ENCODE peak calls at places on chromosome X, in six cellular contexts. A is GM04503, B is midbrain, D is NCI-H2081, J is M059J, M is cardiac septum. Y is an unnamed sample.

GRCh38 chrX:16585486-16586370 is 64.2 kb upstream of the S100G start:
- DNase-seq in A (no peak), B (no peak), D (no peak), J (peak; percentile 32), M (no peak), Y (no peak)

GRCh38 chrX:110944793-110945466 is 149.3 kb upstream of the CHRDL1 start:
- DNase-seq in A (no peak), B (no peak), D (peak; percentile 44), J (no peak), M (no peak), Y (no peak)

GRCh38 chrX:102067966-102068723 is 57.3 kb upstream of the TCEAL2 start:
- DNase-seq in A (no peak), B (peak; percentile 30), D (peak; percentile 10), J (peak; percentile 16), M (no peak), Y (no peak)

GRCh38 chrX:15207994-15208393 is 61.9 kb downstream of the ASB9 start:
- DNase-seq in A (no peak), B (no peak), D (no peak), J (no peak), M (no peak), Y (no peak)

GRCh38 chrX:118973389-118974087 is 880 bp upstream of the LONRF3 start:
- DNase-seq in A (no peak), B (no peak), D (no peak), J (peak; percentile 34), M (peak; percentile 75), Y (no peak)

GRCh38 chrX:103063191-103063845 is 653 bp downstream of the BEX1 start:
- DNase-seq in A (no peak), B (peak; percentile 17), D (peak; percentile 68), J (peak; percentile 64), M (no peak), Y (peak; percentile 8)

GRCh38 chrX:24838624-24839023 is 144.9 kb downstream of the POLA1 start:
- DNase-seq in A (no peak), B (peak; percentile 58), D (peak; percentile 27), J (peak; percentile 42), M (no peak), Y (no peak)

GRCh38 chrX:11111947-11112346 is 815 bp downstream of the HCCS start:
- DNase-seq in A (no peak), B (no peak), D (no peak), J (no peak), M (no peak), Y (no peak)

GRCh38 chrX:29841750-29842149 is 373.6 kb upstream of the MAGEB2 start:
- DNase-seq in A (peak; percentile 18), B (no peak), D (no peak), J (peak; percentile 55), M (no peak), Y (no peak)

GRCh38 chrX:122087353-122087752 is 1039.9 kb downstream of the GLUD2 start:
- DNase-seq in A (no peak), B (no peak), D (no peak), J (no peak), M (no peak), Y (no peak)

GRCh38 chrX:19595036-19595435 is 79.7 kb upstream of the MAP3K15 start:
- DNase-seq in A (no peak), B (no peak), D (no peak), J (no peak), M (no peak), Y (no peak)

GRCh38 chrX:47091149-47091775 is 13.0 kb downstream of the RGN start:
- DNase-seq in A (no peak), B (peak; percentile 29), D (no peak), J (peak; percentile 52), M (no peak), Y (no peak)

GRCh38 chrX:78655642-78656041 is 3.5 kb downstream of the RTL3 start:
- DNase-seq in A (no peak), B (no peak), D (no peak), J (no peak), M (no peak), Y (no peak)

GRCh38 chrX:70960728-70961127 is 29.8 kb upstream of the SLC7A3 start:
- DNase-seq in A (no peak), B (no peak), D (no peak), J (no peak), M (no peak), Y (no peak)

GRCh38 chrX:96182366-96182765 is 502.3 kb upstream of the DIAPH2 start:
- DNase-seq in A (no peak), B (no peak), D (peak; percentile 36), J (no peak), M (no peak), Y (no peak)

GRCh38 chrX:47232803-47233332 is at the start of gene USP11:
- DNase-seq in A (no peak), B (peak; percentile 46), D (no peak), J (peak; percentile 48), M (no peak), Y (no peak)

GRCh38 chrX:17553451-17553850 is 178.5 kb downstream of the NHS start:
- DNase-seq in A (peak; percentile 33), B (no peak), D (no peak), J (peak; percentile 88), M (no peak), Y (no peak)

GRCh38 chrX:78111140-78111931 is 7.3 kb downstream of the PGK1 start:
- DNase-seq in A (no peak), B (no peak), D (no peak), J (peak; percentile 30), M (no peak), Y (no peak)

GRCh38 chrX:20680998-20681397 is 414.3 kb upstream of the RPS6KA3 start:
- DNase-seq in A (no peak), B (no peak), D (no peak), J (no peak), M (no peak), Y (no peak)

GRCh38 chrX:132092439-132093065 is 35.3 kb downstream of the FRMD7 start:
- DNase-seq in A (no peak), B (peak; percentile 19), D (peak; percentile 59), J (peak; percentile 78), M (no peak), Y (peak; percentile 6)

GRCh38 chrX:30065226-30065625 is 150.1 kb upstream of the MAGEB2 start:
- DNase-seq in A (peak; percentile 31), B (no peak), D (no peak), J (peak; percentile 86), M (no peak), Y (no peak)

GRCh38 chrX:141969706-141970105 is 66.0 kb downstream of the MAGEC1 start:
- DNase-seq in A (no peak), B (peak; percentile 49), D (no peak), J (no peak), M (no peak), Y (no peak)

GRCh38 chrX:154126101-154126500 is 17.9 kb upstream of the OPN1LW start:
- DNase-seq in A (no peak), B (no peak), D (no peak), J (no peak), M (no peak), Y (no peak)

GRCh38 chrX:119606508-119607389 is 525 bp upstream of the NKRF start:
- DNase-seq in A (no peak), B (no peak), D (no peak), J (no peak), M (no peak), Y (no peak)

GRCh38 chrX:13647709-13648212 is 5.2 kb upstream of the TCEANC start:
- DNase-seq in A (no peak), B (no peak), D (no peak), J (peak; percentile 19), M (no peak), Y (no peak)

GRCh38 chrX:149490100-149490499 is 15.0 kb downstream of the IDS start:
- DNase-seq in A (no peak), B (no peak), D (no peak), J (no peak), M (no peak), Y (no peak)

GRCh38 chrX:103730746-103731508 is 20.2 kb downstream of the TMEM31 start:
- DNase-seq in A (peak; percentile 62), B (no peak), D (no peak), J (peak; percentile 38), M (peak; percentile 53), Y (no peak)

GRCh38 chrX:67523932-67524331 is 19.9 kb upstream of the AR start:
- DNase-seq in A (no peak), B (no peak), D (no peak), J (no peak), M (no peak), Y (no peak)

GRCh38 chrX:40474205-40474626 is 106.6 kb upstream of the ATP6AP2 start:
- DNase-seq in A (no peak), B (no peak), D (peak; percentile 53), J (peak; percentile 70), M (no peak), Y (no peak)

GRCh38 chrX:103453655-103454054 is 65.6 kb downstream of the RAB40A start:
- DNase-seq in A (peak; percentile 75), B (no peak), D (no peak), J (peak; percentile 85), M (no peak), Y (no peak)

Y was measured in NCI-H1417 treated with DMSO at 0.1 percent for 48 hours.